ENCODE peak calls at places on chromosomes 5 and 9, in six cellular contexts. N, D, J, G, K and H are unnamed samples.

GRCh38 chr9:136484153-136485048 is 1.6 kb upstream of the SEC16A start:
- DNase-seq in N (no peak), D (peak), J (peak), G (no peak), K (no peak), H (peak)

GRCh38 chr5:3025392-3025791 is 273.9 kb upstream of the IRX2 start:
- DNase-seq in N (no peak), D (no peak), J (no peak), G (no peak), K (no peak), H (no peak)

GRCh38 chr9:31535659-31536058 is 848.8 kb upstream of the ACO1 start:
- DNase-seq in N (no peak), D (no peak), J (no peak), G (no peak), K (no peak), H (no peak)

GRCh38 chr5:151708126-151708525 is 21.4 kb upstream of the SPARC start:
- DNase-seq in N (no peak), D (no peak), J (no peak), G (no peak), K (no peak), H (no peak)

GRCh38 chr9:81497096-81497495 is 192.3 kb downstream of the TLE1 start:
- DNase-seq in N (no peak), D (no peak), J (no peak), G (no peak), K (no peak), H (peak)

GRCh38 chr5:79020861-79021561 is 35.9 kb upstream of the ARSB start:
- DNase-seq in N (peak), D (peak), J (peak), G (peak), K (peak), H (peak)

GRCh38 chr9:36632892-36633291 is 60.2 kb downstream of the MELK start:
- DNase-seq in N (no peak), D (no peak), J (peak), G (no peak), K (peak), H (peak)

GRCh38 chr5:87102841-87103240 is 164.8 kb upstream of the RASA1 start:
- DNase-seq in N (no peak), D (no peak), J (no peak), G (no peak), K (no peak), H (no peak)

GRCh38 chr5:180938294-180938693 is 39.3 kb downstream of the BTNL8 start:
- DNase-seq in N (no peak), D (no peak), J (no peak), G (no peak), K (no peak), H (no peak)

GRCh38 chr5:111225926-111226325 is 1.7 kb downstream of the CAMK4 start:
- DNase-seq in N (no peak), D (no peak), J (no peak), G (no peak), K (no peak), H (no peak)

GRCh38 chr5:74306845-74307244 is 333.7 kb downstream of the ENC1 start:
- DNase-seq in N (no peak), D (no peak), J (no peak), G (no peak), K (no peak), H (peak)

GRCh38 chr5:547086-547924 is 23.1 kb upstream of the SLC9A3 start:
- DNase-seq in N (no peak), D (peak), J (no peak), G (peak), K (no peak), H (no peak)

GRCh38 chr5:160092960-160093701 is 26.1 kb downstream of the PWWP2A start:
- DNase-seq in N (no peak), D (no peak), J (no peak), G (no peak), K (no peak), H (no peak)

GRCh38 chr5:95715799-95716461 is 15.2 kb upstream of the RHOBTB3 start:
- DNase-seq in N (no peak), D (no peak), J (no peak), G (no peak), K (no peak), H (peak)

GRCh38 chr5:113900831-113901230 is 387.3 kb downstream of the YTHDC2 start:
- DNase-seq in N (no peak), D (no peak), J (no peak), G (no peak), K (no peak), H (no peak)

GRCh38 chr5:103894882-103895281 is 332.3 kb upstream of the NUDT12 start:
- DNase-seq in N (peak), D (no peak), J (no peak), G (no peak), K (no peak), H (no peak)

GRCh38 chr9:92100237-92100911 is 14.8 kb downstream of the SPTLC1 start:
- DNase-seq in N (no peak), D (no peak), J (no peak), G (no peak), K (peak), H (peak)

GRCh38 chr9:129027224-129027684 is 877 bp downstream of the SH3GLB2 start:
- DNase-seq in N (no peak), D (no peak), J (no peak), G (no peak), K (no peak), H (peak)

GRCh38 chr5:163440954-163441353 is 3.6 kb downstream of the CCNG1 start:
- DNase-seq in N (no peak), D (no peak), J (no peak), G (no peak), K (no peak), H (no peak)

GRCh38 chr9:98135558-98135934 is 16.5 kb upstream of the TRIM14 start:
- DNase-seq in N (no peak), D (no peak), J (no peak), G (no peak), K (no peak), H (no peak)

GRCh38 chr9:105841562-105841961 is 147.2 kb downstream of the TMEM38B start:
- DNase-seq in N (no peak), D (no peak), J (no peak), G (no peak), K (no peak), H (no peak)

GRCh38 chr9:124217839-124218437 is 39.8 kb upstream of the NEK6 start:
- DNase-seq in N (no peak), D (no peak), J (no peak), G (no peak), K (no peak), H (no peak)

GRCh38 chr9:82938426-82938825 is 124.5 kb downstream of the RASEF start:
- DNase-seq in N (no peak), D (no peak), J (no peak), G (no peak), K (no peak), H (no peak)

GRCh38 chr9:86734762-86735161 is 212.5 kb downstream of the GAS1 start:
- DNase-seq in N (no peak), D (no peak), J (no peak), G (no peak), K (no peak), H (peak)

GRCh38 chr9:136342191-136343120 is 15.1 kb downstream of the GPSM1 start:
- DNase-seq in N (peak), D (peak), J (peak), G (peak), K (no peak), H (peak)

GRCh38 chr9:4297151-4297794 is 2.6 kb downstream of the GLIS3 start:
- DNase-seq in N (peak), D (peak), J (no peak), G (peak), K (no peak), H (peak)

GRCh38 chr9:21030389-21031035 is 928 bp downstream of the HACD4 start:
- DNase-seq in N (no peak), D (no peak), J (no peak), G (no peak), K (peak), H (peak)

GRCh38 chr5:22319798-22320197 is 533.3 kb downstream of the CDH12 start:
- DNase-seq in N (no peak), D (no peak), J (no peak), G (no peak), K (no peak), H (no peak)

GRCh38 chr5:72130342-72130741 is 23.1 kb downstream of the MAP1B start:
- DNase-seq in N (no peak), D (no peak), J (no peak), G (no peak), K (peak), H (no peak)

GRCh38 chr5:66149950-66150349 is 5.8 kb downstream of the SREK1 start:
- DNase-seq in N (no peak), D (no peak), J (no peak), G (no peak), K (no peak), H (no peak)

GRCh38 chr5:180643191-180643851 is 6.1 kb downstream of the FLT4 start:
- DNase-seq in N (no peak), D (no peak), J (no peak), G (peak), K (no peak), H (no peak)